ENCODE peak calls at places on chromosomes 16 and 17, in five cellular contexts. Q is upper lobe of right lung, Y is adrenal gland, I is uterus, E is ovary. L is an unnamed sample.

GRCh38 chr17:80987941-80988461 is 3.6 kb upstream of the CHMP6 start:
- DNase-seq in Q (peak; percentile 62), E (no peak), I (no peak), Y (no peak), L (no peak)

GRCh38 chr17:73133911-73134649 is 30.7 kb upstream of the SSTR2 start:
- DNase-seq in I (no peak), E (no peak), Y (no peak), Q (no peak), L (no peak)

GRCh38 chr17:39737761-39738567 is at the start of gene GRB7:
- DNase-seq in Q (peak; percentile 91), E (no peak), Y (no peak), I (peak; percentile 47), L (no peak)

GRCh38 chr16:10619271-10619849 is 39.0 kb upstream of the EMP2 start:
- DNase-seq in Y (no peak), I (no peak), Q (peak; percentile 85), E (no peak), L (no peak)

GRCh38 chr16:66634527-66635196 is 30.2 kb downstream of the CMTM3 start:
- DNase-seq in E (no peak), I (no peak), Y (no peak), Q (no peak), L (no peak)

GRCh38 chr16:84026601-84027000 is 16.0 kb downstream of the SLC38A8 start:
- DNase-seq in Y (no peak), E (no peak), Q (no peak), I (no peak), L (no peak)

GRCh38 chr17:14198013-14198412 is 38.6 kb downstream of the CDRT15 start:
- DNase-seq in Q (peak; percentile 82), I (no peak), E (no peak), Y (no peak), L (no peak)

GRCh38 chr16:72324578-72324977 is 152.6 kb upstream of the PMFBP1 start:
- DNase-seq in E (no peak), Q (no peak), Y (no peak), I (no peak), L (no peak)

GRCh38 chr17:73389411-73389810 is 77.6 kb upstream of the CDC42EP4 start:
- DNase-seq in Y (no peak), E (no peak), Q (no peak), I (no peak), L (no peak)

GRCh38 chr16:81634380-81635121 is 144.5 kb upstream of the PLCG2 start:
- DNase-seq in Y (no peak), Q (no peak), E (no peak), I (peak; percentile 43), L (no peak)

GRCh38 chr17:45063198-45063597 is 2.1 kb downstream of the NMT1 start:
- DNase-seq in Y (no peak), Q (no peak), E (no peak), I (no peak), L (no peak)

GRCh38 chr17:62713096-62713870 is 85.8 kb downstream of the MRC2 start:
- DNase-seq in Q (no peak), E (no peak), I (no peak), Y (peak; percentile 23), L (no peak)

GRCh38 chr17:17819561-17819995 is 17.2 kb downstream of the SREBF1 start:
- DNase-seq in Y (peak; percentile 97), Q (peak; percentile 86), E (no peak), I (peak; percentile 67), L (peak; percentile 32)

DNA sequence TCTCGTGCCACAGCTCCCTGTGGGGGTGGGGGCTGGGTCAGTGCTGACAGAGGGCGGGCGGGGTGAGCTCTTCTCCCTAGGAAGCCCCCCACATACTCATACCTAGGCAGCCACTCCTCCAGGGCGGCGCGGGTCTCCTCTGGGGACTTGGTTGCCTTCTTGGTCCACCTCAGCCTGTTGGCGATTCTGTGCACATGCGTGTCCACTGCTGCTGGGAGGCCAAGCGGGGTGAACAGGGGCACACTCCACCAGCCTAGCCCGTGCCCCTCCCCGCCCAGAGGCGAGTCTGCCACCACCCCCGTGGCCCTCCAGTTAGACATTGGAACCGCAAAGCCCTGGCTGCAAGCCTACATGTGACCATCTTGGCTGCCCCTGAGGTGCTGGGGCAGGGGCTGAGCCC is 7.6 kb downstream of the NTHL1 start:
- DNase-seq in Q (no peak), I (no peak), E (peak; percentile 63), Y (no peak), L (no peak)
- H3K4me3 ChIP-seq in Q (no peak overlapping the region), I (no peak overlapping the region), E (no peak overlapping the region), Y (no peak overlapping the region), L (no peak overlapping the region)

GRCh38 chr16:75244844-75245758 is 6.3 kb downstream of the BCAR1 start:
- DNase-seq in I (peak; percentile 80), E (peak; percentile 84), Y (peak; percentile 96), Q (peak; percentile 90), L (no peak)
- H3K4me1 ChIP-seq in I (peaks cover 64% of the 10 kb centered on the region), E (peaks cover 33% of the 10 kb centered on the region), Y (peaks cover 71% of the 10 kb centered on the region), Q (peaks cover 68% of the 10 kb centered on the region), L (no peaks in the 10 kb centered on the region)

DNA sequence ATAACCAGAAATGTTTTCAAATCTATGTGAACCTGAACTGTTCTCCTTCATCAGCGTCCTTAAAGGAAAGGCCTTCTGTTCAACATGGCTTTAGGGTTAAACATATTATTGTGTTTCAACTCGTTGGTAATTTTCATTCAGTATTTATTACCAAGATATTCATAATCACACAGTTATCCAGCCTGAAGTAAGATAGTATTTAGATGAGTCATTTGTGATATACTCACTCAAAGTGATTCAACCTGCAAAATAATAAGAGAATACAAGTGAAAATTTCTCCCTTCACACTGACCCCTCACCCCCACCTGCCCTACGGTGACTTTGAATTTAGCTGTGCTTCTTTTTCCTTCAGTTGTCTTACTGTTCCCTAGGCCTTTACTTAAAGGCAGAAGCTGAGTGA is 3.0 kb downstream of the CYLD start:
- DNase-seq in Q (no peak), E (no peak), Y (no peak), I (no peak), L (no peak)
- H3K4me3 ChIP-seq in Q (no peak overlapping the region), E (no peak overlapping the region), Y (no peak overlapping the region), I (no peak overlapping the region), L (peak overlapping the region; percentile 90)

DNA sequence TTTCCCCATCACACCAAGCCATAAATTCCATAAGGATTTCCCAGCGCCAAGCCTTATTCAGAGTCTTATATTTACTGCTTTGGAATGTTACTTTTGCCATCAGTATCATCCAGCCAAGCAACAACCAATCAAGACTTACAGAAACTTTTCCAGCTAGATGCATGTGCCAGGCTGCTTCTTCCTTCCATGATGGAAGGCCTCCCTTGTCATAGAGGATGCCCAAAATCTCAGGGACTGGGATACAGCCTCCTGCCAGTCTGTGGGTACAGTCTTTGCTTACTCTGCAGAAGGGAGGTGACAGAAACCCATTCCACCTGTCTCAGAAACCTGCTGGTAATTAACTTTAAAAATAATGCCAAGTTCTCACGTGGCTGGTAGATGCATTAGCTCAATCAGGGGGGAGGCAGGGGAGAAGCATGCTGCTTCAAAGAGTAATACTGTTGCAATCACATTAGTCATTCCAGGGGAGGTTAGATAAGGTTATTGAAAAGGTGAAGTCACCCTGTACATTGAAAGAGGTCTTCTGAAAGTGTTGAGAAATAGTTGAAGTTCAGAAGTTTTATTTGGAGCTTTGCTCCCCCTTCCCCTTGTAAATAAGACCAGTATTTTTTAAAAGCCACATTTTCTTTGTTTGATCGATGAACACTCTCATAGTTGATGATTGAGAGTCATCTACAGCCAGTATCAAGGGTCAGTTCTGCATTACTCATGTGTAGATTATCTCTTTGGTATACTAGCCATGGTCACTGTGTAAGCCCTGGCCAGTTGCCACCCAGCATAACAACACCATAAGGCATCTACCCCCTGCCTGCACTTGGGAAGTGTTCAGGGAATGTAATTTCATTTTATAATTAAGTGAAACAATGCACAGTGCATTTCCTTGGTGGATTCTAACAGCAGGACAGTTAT is 22.2 kb downstream of the HLF start:
- DNase-seq in Q (no peak), I (no peak), Y (peak; percentile 55), E (peak; percentile 42), L (no peak)
- H3K4me1 ChIP-seq in Q (peaks cover 60% of the 10 kb centered on the region), I (peaks cover 27% of the 10 kb centered on the region), Y (peaks cover 55% of the 10 kb centered on the region), E (peaks cover 38% of the 10 kb centered on the region), L (no peaks in the 10 kb centered on the region)

GRCh38 chr17:59618894-59619312 is 792 bp upstream of the CLTC start:
- DNase-seq in Q (no peak), I (no peak), Y (no peak), E (no peak), L (no peak)

GRCh38 chr17:59620518-59621259 is 994 bp downstream of the CLTC start:
- DNase-seq in I (peak; percentile 18), E (peak; percentile 40), Q (peak; percentile 68), Y (peak; percentile 73), L (peak; percentile 43)

GRCh38 chr17:59621771-59622170 is 2.1 kb downstream of the CLTC start:
- DNase-seq in E (no peak), I (no peak), Q (no peak), Y (no peak), L (no peak)

GRCh38 chr17:59619313-59620063 is at the start of gene CLTC:
- DNase-seq in Y (peak; percentile 96), I (peak; percentile 93), Q (peak; percentile 96), E (peak; percentile 93), L (peak; percentile 90)

DNA sequence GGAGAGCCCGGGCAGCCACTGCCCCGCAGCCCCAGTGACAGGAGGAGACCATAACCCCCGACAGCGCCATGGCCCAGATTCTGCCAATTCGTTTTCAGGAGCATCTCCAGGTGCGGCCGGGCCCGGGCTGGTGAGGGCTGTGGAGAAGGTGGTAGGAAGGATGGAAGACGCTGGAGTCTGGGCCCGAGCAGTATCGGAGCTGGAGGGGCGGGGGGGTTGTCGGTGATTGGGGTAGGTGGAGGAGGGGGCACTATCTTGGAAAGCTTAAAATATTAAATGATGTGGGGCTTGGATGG is 317 bp downstream of the CLTC start:
- DNase-seq in Q (no peak), E (no peak), Y (no peak), I (no peak), L (no peak)
- H3K4me3 ChIP-seq in Q (peak overlapping the region; percentile 86), E (peak overlapping the region; percentile 97), Y (peak overlapping the region; percentile 97), I (peak overlapping the region; percentile 91), L (peak overlapping the region; percentile 90)